ENCODE peak calls at places on chromosomes 5 and 9, in four cellular contexts. One of them, this sample, is unnamed.

GRCh38 chr9:135471751-135472640 is 7.6 kb upstream of the PPP1R26 start:
- DNase-seq in GM12878: no peak
- DNase-seq in K562: peak
- DNase-seq in HepG2: no peak
- DNase-seq in this sample: no peak

GRCh38 chr5:43172779-43173178 is 19.2 kb upstream of the NIM1K start:
- DNase-seq in GM12878: no peak
- DNase-seq in K562: no peak
- DNase-seq in HepG2: no peak
- DNase-seq in this sample: no peak

GRCh38 chr5:44542470-44542869 is 153.2 kb upstream of the FGF10 start:
- DNase-seq in HepG2: no peak
- DNase-seq in GM12878: no peak
- DNase-seq in K562: no peak
- DNase-seq in this sample: no peak

GRCh38 chr5:115977096-115977495 is 14.8 kb downstream of the LVRN start:
- DNase-seq in GM12878: peak
- DNase-seq in K562: no peak
- DNase-seq in HepG2: no peak
- DNase-seq in this sample: no peak

GRCh38 chr9:93958875-93959682 is 3.9 kb upstream of the BARX1 start:
- DNase-seq in GM12878: no peak
- DNase-seq in K562: no peak
- DNase-seq in HepG2: no peak
- DNase-seq in this sample: no peak

GRCh38 chr9:136095495-136096058 is 488 bp upstream of the NACC2 start:
- DNase-seq in K562: peak
- DNase-seq in GM12878: no peak
- DNase-seq in HepG2: no peak
- DNase-seq in this sample: no peak

GRCh38 chr9:38371495-38371894 is 21.0 kb upstream of the ALDH1B1 start:
- DNase-seq in HepG2: peak
- DNase-seq in K562: peak
- DNase-seq in GM12878: peak
- DNase-seq in this sample: no peak

GRCh38 chr5:91189480-91190332 is 193.4 kb downstream of the ARRDC3 start:
- DNase-seq in GM12878: no peak
- DNase-seq in HepG2: peak
- DNase-seq in K562: no peak
- DNase-seq in this sample: no peak

GRCh38 chr5:5373351-5374033 is 49.0 kb upstream of the ICE1 start:
- DNase-seq in K562: peak
- DNase-seq in HepG2: no peak
- DNase-seq in GM12878: no peak
- DNase-seq in this sample: no peak

GRCh38 chr5:126865299-126865698 is 88.4 kb downstream of the LMNB1 start:
- DNase-seq in GM12878: no peak
- DNase-seq in HepG2: no peak
- DNase-seq in K562: no peak
- DNase-seq in this sample: no peak

GRCh38 chr9:121609845-121610637 is 41.4 kb upstream of the DAB2IP start:
- DNase-seq in GM12878: no peak
- DNase-seq in HepG2: peak
- DNase-seq in K562: no peak
- DNase-seq in this sample: no peak

GRCh38 chr5:173671121-173671949 is 54.9 kb upstream of the BOD1 start:
- DNase-seq in K562: no peak
- DNase-seq in GM12878: no peak
- DNase-seq in HepG2: peak
- DNase-seq in this sample: no peak

GRCh38 chr5:124057161-124057814 is 545.3 kb downstream of the CSNK1G3 start:
- DNase-seq in K562: no peak
- DNase-seq in GM12878: peak
- DNase-seq in HepG2: no peak
- DNase-seq in this sample: no peak

GRCh38 chr5:108727154-108727638 is 20.5 kb upstream of the FER start:
- DNase-seq in HepG2: no peak
- DNase-seq in GM12878: no peak
- DNase-seq in K562: peak
- DNase-seq in this sample: no peak

GRCh38 chr9:121637441-121638222 is 13.8 kb upstream of the DAB2IP start:
- DNase-seq in GM12878: no peak
- DNase-seq in HepG2: no peak
- DNase-seq in K562: no peak
- DNase-seq in this sample: no peak

GRCh38 chr5:169649486-169649885 is 12.4 kb downstream of the DOCK2 start:
- DNase-seq in GM12878: no peak
- DNase-seq in K562: no peak
- DNase-seq in HepG2: no peak
- DNase-seq in this sample: no peak

GRCh38 chr9:107954303-107954702 is 464.7 kb upstream of the KLF4 start:
- DNase-seq in HepG2: no peak
- DNase-seq in K562: no peak
- DNase-seq in GM12878: no peak
- DNase-seq in this sample: no peak

GRCh38 chr9:125180876-125181275 is 8.7 kb downstream of the PPP6C start:
- DNase-seq in GM12878: no peak
- DNase-seq in HepG2: no peak
- DNase-seq in K562: no peak
- DNase-seq in this sample: no peak

GRCh38 chr5:112417931-112418358 is 1.1 kb downstream of the EPB41L4A start:
- DNase-seq in K562: no peak
- DNase-seq in GM12878: peak
- DNase-seq in HepG2: no peak
- DNase-seq in this sample: no peak

GRCh38 chr5:54581831-54582548 is 64.4 kb downstream of the SNX18 start:
- DNase-seq in GM12878: no peak
- DNase-seq in K562: no peak
- DNase-seq in HepG2: no peak
- DNase-seq in this sample: no peak

GRCh38 chr9:90044263-90044662 is 439.5 kb downstream of the GADD45G start:
- DNase-seq in HepG2: no peak
- DNase-seq in GM12878: no peak
- DNase-seq in K562: no peak
- DNase-seq in this sample: no peak

GRCh38 chr9:91090132-91090410 is 271.6 kb downstream of the AUH start:
- DNase-seq in GM12878: no peak
- DNase-seq in K562: no peak
- DNase-seq in HepG2: no peak
- DNase-seq in this sample: no peak

GRCh38 chr9:135216666-135217431 is 129.4 kb downstream of the OLFM1 start:
- DNase-seq in HepG2: no peak
- DNase-seq in K562: no peak
- DNase-seq in GM12878: no peak
- DNase-seq in this sample: no peak

GRCh38 chr9:114691046-114691955 is 9.3 kb upstream of the TEX48 start:
- DNase-seq in GM12878: peak
- DNase-seq in K562: no peak
- DNase-seq in HepG2: no peak
- DNase-seq in this sample: no peak

GRCh38 chr9:112753725-112754124 is 3.2 kb downstream of the SNX30 start:
- DNase-seq in K562: no peak
- DNase-seq in HepG2: no peak
- DNase-seq in GM12878: no peak
- DNase-seq in this sample: no peak

GRCh38 chr5:88172847-88173758 is 95.5 kb downstream of the TMEM161B start:
- DNase-seq in HepG2: peak
- DNase-seq in GM12878: no peak
- DNase-seq in K562: no peak
- DNase-seq in this sample: no peak

GRCh38 chr5:102911973-102912372 is 156.9 kb downstream of the PAM start:
- DNase-seq in GM12878: no peak
- DNase-seq in HepG2: no peak
- DNase-seq in K562: no peak
- DNase-seq in this sample: no peak

GRCh38 chr5:13989832-13990231 is 45.3 kb upstream of the DNAH5 start:
- DNase-seq in HepG2: no peak
- DNase-seq in GM12878: no peak
- DNase-seq in K562: no peak
- DNase-seq in this sample: no peak

GRCh38 chr5:13991365-13991764 is 46.9 kb upstream of the DNAH5 start:
- DNase-seq in GM12878: no peak
- DNase-seq in K562: no peak
- DNase-seq in HepG2: no peak
- DNase-seq in this sample: no peak

GRCh38 chr5:13985736-13986418 is 41.4 kb upstream of the DNAH5 start:
- DNase-seq in HepG2: peak
- DNase-seq in GM12878: no peak
- DNase-seq in K562: no peak
- DNase-seq in this sample: no peak

GRCh38 chr5:13990896-13991295 is 46.4 kb upstream of the DNAH5 start:
- DNase-seq in K562: no peak
- DNase-seq in HepG2: no peak
- DNase-seq in GM12878: no peak
- DNase-seq in this sample: no peak

DNA sequence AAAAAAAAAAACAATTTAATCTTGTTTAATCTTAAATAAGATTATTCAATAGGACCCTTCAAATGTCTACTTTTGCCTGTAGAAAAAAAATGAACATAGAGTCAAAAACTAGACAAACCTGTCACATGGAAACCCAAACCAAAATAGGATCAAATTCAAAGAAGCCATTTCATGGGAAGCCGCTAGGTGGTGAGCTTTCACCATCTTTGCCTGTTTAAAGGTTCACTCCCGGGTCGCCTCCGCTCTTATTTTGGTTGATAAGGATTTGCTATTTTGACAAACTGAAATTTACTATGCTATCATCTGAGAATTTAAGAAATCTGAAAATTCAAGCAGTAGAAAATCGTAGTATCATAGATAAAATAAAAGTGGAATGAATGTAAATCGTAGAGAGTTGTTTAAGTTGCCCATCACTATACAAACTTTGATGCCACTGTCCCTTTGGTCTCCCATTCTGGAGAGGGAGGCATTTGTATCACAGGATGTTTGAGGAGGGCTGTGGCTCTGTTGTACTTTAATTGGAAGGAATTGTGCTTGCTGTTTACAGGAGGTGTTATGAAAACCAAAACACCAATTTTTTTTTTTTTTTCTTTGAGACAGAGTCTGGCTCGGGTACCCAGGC is 43.5 kb upstream of the DNAH5 start:
- DNase-seq in K562: peak
- DNase-seq in HepG2: peak
- DNase-seq in GM12878: no peak
- DNase-seq in this sample: no peak
- TF ChIP-seq HDAC2 in K562: no peak
- TF ChIP-seq HDAC2 in HepG2: no peak
- TF ChIP-seq HDAC2 in GM12878: no peak
- TF ChIP-seq HDAC2 in this sample: no peak

GRCh38 chr5:72328172-72328571 is 8.0 kb downstream of the PTCD2 start:
- DNase-seq in GM12878: no peak
- DNase-seq in K562: no peak
- DNase-seq in HepG2: no peak
- DNase-seq in this sample: no peak
- TF ChIP-seq YY1 in GM12878: no peak
- TF ChIP-seq YY1 in K562: no peak
- TF ChIP-seq YY1 in HepG2: no peak
- TF ChIP-seq YY1 in this sample: no peak

DNA sequence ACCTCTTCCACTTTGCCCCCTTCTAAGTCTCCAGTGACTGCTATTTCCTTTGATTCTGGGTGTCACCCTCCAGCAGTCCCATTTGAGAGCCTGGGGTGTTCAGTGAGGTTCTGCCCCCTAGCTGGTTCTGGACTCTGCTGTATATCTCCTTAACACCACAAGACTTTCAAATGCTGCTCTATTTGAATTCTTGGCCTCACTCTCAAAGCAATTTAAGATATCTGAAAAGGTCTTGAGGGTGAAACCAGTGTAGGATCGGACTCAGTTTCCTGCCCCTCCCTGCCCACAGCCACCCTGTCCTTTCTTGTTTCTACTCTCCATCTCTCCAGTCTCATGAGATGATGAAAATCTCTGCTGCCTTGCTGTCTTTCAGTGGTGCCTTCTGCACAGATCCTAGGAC is 280.9 kb downstream of the TENT4A start:
- DNase-seq in K562: no peak
- DNase-seq in GM12878: no peak
- DNase-seq in HepG2: no peak
- DNase-seq in this sample: no peak
- TF ChIP-seq CTCF in K562: no peak
- TF ChIP-seq CTCF in GM12878: no peak
- TF ChIP-seq CTCF in HepG2: no peak
- TF ChIP-seq CTCF in this sample: no peak

GRCh38 chr9:137454145-137454505 is 5.0 kb downstream of the NSMF start:
- DNase-seq in HepG2: no peak
- DNase-seq in GM12878: no peak
- DNase-seq in K562: peak
- DNase-seq in this sample: no peak
- TF ChIP-seq HDAC2 in HepG2: no peak
- TF ChIP-seq HDAC2 in GM12878: no peak
- TF ChIP-seq HDAC2 in K562: no peak
- TF ChIP-seq HDAC2 in this sample: no peak

GRCh38 chr5:138077064-138077696 is 6.7 kb upstream of the WNT8A start:
- DNase-seq in HepG2: peak
- DNase-seq in GM12878: no peak
- DNase-seq in K562: peak
- DNase-seq in this sample: peak
- TF ChIP-seq YY1 in HepG2: no peak
- TF ChIP-seq YY1 in GM12878: peak
- TF ChIP-seq YY1 in K562: no peak
- TF ChIP-seq YY1 in this sample: no peak

GRCh38 chr5:146622391-146622790 is 106.4 kb upstream of the GPR151 start:
- DNase-seq in GM12878: no peak
- DNase-seq in K562: no peak
- DNase-seq in HepG2: no peak
- DNase-seq in this sample: no peak
- TF ChIP-seq CTCF in GM12878: peak
- TF ChIP-seq CTCF in K562: peak
- TF ChIP-seq CTCF in HepG2: no peak
- TF ChIP-seq CTCF in this sample: peak

This sample was measured in H1.